ENCODE peak calls at places on chromosomes 5 and 9, in eight cellular contexts. One of them, this sample, is unnamed.

GRCh38 chr5:122639852-122640251 is 135.0 kb upstream of the SNX2 start:
- DNase-seq in LHCN-M2: no peak
- DNase-seq in CD4-positive, alpha-beta memory T cell: no peak
- DNase-seq in uterus: no peak
- DNase-seq in stimulated activated CD4-positive, alpha-beta T cell treated with anti-CD3 and anti-CD28 coated beads, TNF-alpha, amount 100 ng/mL, for 4 hours: no peak
- DNase-seq in astrocyte of the spinal cord: no peak
- DNase-seq in fibroblast of gingiva: no peak
- DNase-seq in AG10803: no peak
- DNase-seq in this sample: no peak

GRCh38 chr5:104913840-104914239 is 1351.3 kb upstream of the NUDT12 start:
- DNase-seq in uterus: no peak
- DNase-seq in AG10803: no peak
- DNase-seq in stimulated activated CD4-positive, alpha-beta T cell treated with anti-CD3 and anti-CD28 coated beads, TNF-alpha, amount 100 ng/mL, for 4 hours: no peak
- DNase-seq in LHCN-M2: no peak
- DNase-seq in fibroblast of gingiva: no peak
- DNase-seq in CD4-positive, alpha-beta memory T cell: no peak
- DNase-seq in astrocyte of the spinal cord: no peak
- DNase-seq in this sample: no peak

GRCh38 chr9:110183208-110184145 is 24.5 kb downstream of the C9orf152 start:
- DNase-seq in fibroblast of gingiva: peak
- DNase-seq in CD4-positive, alpha-beta memory T cell: no peak
- DNase-seq in AG10803: peak
- DNase-seq in LHCN-M2: peak
- DNase-seq in stimulated activated CD4-positive, alpha-beta T cell treated with anti-CD3 and anti-CD28 coated beads, TNF-alpha, amount 100 ng/mL, for 4 hours: no peak
- DNase-seq in uterus: peak
- DNase-seq in astrocyte of the spinal cord: peak
- DNase-seq in this sample: peak

GRCh38 chr9:3468407-3469205 is 57.2 kb downstream of the RFX3 start:
- DNase-seq in CD4-positive, alpha-beta memory T cell: no peak
- DNase-seq in uterus: no peak
- DNase-seq in LHCN-M2: no peak
- DNase-seq in stimulated activated CD4-positive, alpha-beta T cell treated with anti-CD3 and anti-CD28 coated beads, TNF-alpha, amount 100 ng/mL, for 4 hours: no peak
- DNase-seq in fibroblast of gingiva: peak
- DNase-seq in astrocyte of the spinal cord: no peak
- DNase-seq in AG10803: peak
- DNase-seq in this sample: no peak

GRCh38 chr9:121944741-121945191 is 148.3 kb downstream of the TTLL11 start:
- DNase-seq in LHCN-M2: peak
- DNase-seq in fibroblast of gingiva: peak
- DNase-seq in astrocyte of the spinal cord: peak
- DNase-seq in stimulated activated CD4-positive, alpha-beta T cell treated with anti-CD3 and anti-CD28 coated beads, TNF-alpha, amount 100 ng/mL, for 4 hours: no peak
- DNase-seq in AG10803: peak
- DNase-seq in uterus: no peak
- DNase-seq in CD4-positive, alpha-beta memory T cell: no peak
- DNase-seq in this sample: peak

GRCh38 chr9:14313951-14314423 is at the start of gene NFIB:
- DNase-seq in fibroblast of gingiva: peak
- DNase-seq in CD4-positive, alpha-beta memory T cell: no peak
- DNase-seq in astrocyte of the spinal cord: peak
- DNase-seq in uterus: peak
- DNase-seq in AG10803: no peak
- DNase-seq in LHCN-M2: peak
- DNase-seq in stimulated activated CD4-positive, alpha-beta T cell treated with anti-CD3 and anti-CD28 coated beads, TNF-alpha, amount 100 ng/mL, for 4 hours: no peak
- DNase-seq in this sample: no peak

GRCh38 chr5:171271798-171272197 is 37.2 kb upstream of the TLX3 start:
- DNase-seq in astrocyte of the spinal cord: no peak
- DNase-seq in AG10803: no peak
- DNase-seq in LHCN-M2: no peak
- DNase-seq in fibroblast of gingiva: no peak
- DNase-seq in uterus: no peak
- DNase-seq in CD4-positive, alpha-beta memory T cell: no peak
- DNase-seq in stimulated activated CD4-positive, alpha-beta T cell treated with anti-CD3 and anti-CD28 coated beads, TNF-alpha, amount 100 ng/mL, for 4 hours: no peak
- DNase-seq in this sample: no peak

GRCh38 chr5:64505769-64506566 is at the start of gene RGS7BP:
- DNase-seq in fibroblast of gingiva: peak
- DNase-seq in CD4-positive, alpha-beta memory T cell: no peak
- DNase-seq in AG10803: peak
- DNase-seq in uterus: peak
- DNase-seq in LHCN-M2: peak
- DNase-seq in astrocyte of the spinal cord: peak
- DNase-seq in stimulated activated CD4-positive, alpha-beta T cell treated with anti-CD3 and anti-CD28 coated beads, TNF-alpha, amount 100 ng/mL, for 4 hours: no peak
- DNase-seq in this sample: peak

GRCh38 chr9:110579763-110580255 is 268 bp upstream of the SVEP1 start:
- DNase-seq in CD4-positive, alpha-beta memory T cell: no peak
- DNase-seq in astrocyte of the spinal cord: peak
- DNase-seq in uterus: peak
- DNase-seq in AG10803: peak
- DNase-seq in stimulated activated CD4-positive, alpha-beta T cell treated with anti-CD3 and anti-CD28 coated beads, TNF-alpha, amount 100 ng/mL, for 4 hours: no peak
- DNase-seq in fibroblast of gingiva: peak
- DNase-seq in LHCN-M2: peak
- DNase-seq in this sample: peak

GRCh38 chr5:149581931-149582768 is 852 bp downstream of the ARHGEF37 start:
- DNase-seq in LHCN-M2: no peak
- DNase-seq in AG10803: no peak
- DNase-seq in CD4-positive, alpha-beta memory T cell: no peak
- DNase-seq in stimulated activated CD4-positive, alpha-beta T cell treated with anti-CD3 and anti-CD28 coated beads, TNF-alpha, amount 100 ng/mL, for 4 hours: no peak
- DNase-seq in fibroblast of gingiva: no peak
- DNase-seq in astrocyte of the spinal cord: peak
- DNase-seq in uterus: peak
- DNase-seq in this sample: no peak

GRCh38 chr9:31390352-31391025 is 994.0 kb upstream of the ACO1 start:
- DNase-seq in stimulated activated CD4-positive, alpha-beta T cell treated with anti-CD3 and anti-CD28 coated beads, TNF-alpha, amount 100 ng/mL, for 4 hours: no peak
- DNase-seq in fibroblast of gingiva: no peak
- DNase-seq in CD4-positive, alpha-beta memory T cell: no peak
- DNase-seq in LHCN-M2: peak
- DNase-seq in AG10803: no peak
- DNase-seq in uterus: no peak
- DNase-seq in astrocyte of the spinal cord: no peak
- DNase-seq in this sample: no peak

GRCh38 chr5:10689391-10690081 is 71.5 kb downstream of the DAP start:
- DNase-seq in astrocyte of the spinal cord: no peak
- DNase-seq in LHCN-M2: peak
- DNase-seq in fibroblast of gingiva: peak
- DNase-seq in CD4-positive, alpha-beta memory T cell: no peak
- DNase-seq in AG10803: peak
- DNase-seq in uterus: no peak
- DNase-seq in stimulated activated CD4-positive, alpha-beta T cell treated with anti-CD3 and anti-CD28 coated beads, TNF-alpha, amount 100 ng/mL, for 4 hours: no peak
- DNase-seq in this sample: peak

GRCh38 chr5:1959911-1960581 is 77.3 kb upstream of the IRX4 start:
- DNase-seq in fibroblast of gingiva: no peak
- DNase-seq in AG10803: no peak
- DNase-seq in astrocyte of the spinal cord: no peak
- DNase-seq in LHCN-M2: no peak
- DNase-seq in stimulated activated CD4-positive, alpha-beta T cell treated with anti-CD3 and anti-CD28 coated beads, TNF-alpha, amount 100 ng/mL, for 4 hours: no peak
- DNase-seq in uterus: no peak
- DNase-seq in CD4-positive, alpha-beta memory T cell: no peak
- DNase-seq in this sample: no peak

GRCh38 chr5:124866355-124867063 is 120.1 kb upstream of the ZNF608 start:
- DNase-seq in AG10803: peak
- DNase-seq in stimulated activated CD4-positive, alpha-beta T cell treated with anti-CD3 and anti-CD28 coated beads, TNF-alpha, amount 100 ng/mL, for 4 hours: no peak
- DNase-seq in LHCN-M2: peak
- DNase-seq in fibroblast of gingiva: no peak
- DNase-seq in CD4-positive, alpha-beta memory T cell: no peak
- DNase-seq in uterus: peak
- DNase-seq in astrocyte of the spinal cord: no peak
- DNase-seq in this sample: no peak

GRCh38 chr5:151456321-151456940 is 9.0 kb downstream of the SLC36A1 start:
- DNase-seq in AG10803: no peak
- DNase-seq in LHCN-M2: no peak
- DNase-seq in fibroblast of gingiva: no peak
- DNase-seq in uterus: no peak
- DNase-seq in CD4-positive, alpha-beta memory T cell: no peak
- DNase-seq in astrocyte of the spinal cord: no peak
- DNase-seq in stimulated activated CD4-positive, alpha-beta T cell treated with anti-CD3 and anti-CD28 coated beads, TNF-alpha, amount 100 ng/mL, for 4 hours: no peak
- DNase-seq in this sample: no peak

GRCh38 chr9:77488439-77489126 is 159.5 kb downstream of the GNA14 start:
- DNase-seq in uterus: no peak
- DNase-seq in stimulated activated CD4-positive, alpha-beta T cell treated with anti-CD3 and anti-CD28 coated beads, TNF-alpha, amount 100 ng/mL, for 4 hours: no peak
- DNase-seq in AG10803: peak
- DNase-seq in CD4-positive, alpha-beta memory T cell: no peak
- DNase-seq in fibroblast of gingiva: peak
- DNase-seq in LHCN-M2: peak
- DNase-seq in astrocyte of the spinal cord: peak
- DNase-seq in this sample: peak

GRCh38 chr5:64977779-64978178 is 209.0 kb downstream of the CWC27 start:
- DNase-seq in AG10803: peak
- DNase-seq in LHCN-M2: peak
- DNase-seq in fibroblast of gingiva: peak
- DNase-seq in astrocyte of the spinal cord: no peak
- DNase-seq in stimulated activated CD4-positive, alpha-beta T cell treated with anti-CD3 and anti-CD28 coated beads, TNF-alpha, amount 100 ng/mL, for 4 hours: no peak
- DNase-seq in uterus: peak
- DNase-seq in CD4-positive, alpha-beta memory T cell: no peak
- DNase-seq in this sample: peak

GRCh38 chr5:177371705-177372533 is 12.3 kb upstream of the SLC34A1 start:
- DNase-seq in AG10803: no peak
- DNase-seq in astrocyte of the spinal cord: no peak
- DNase-seq in CD4-positive, alpha-beta memory T cell: peak
- DNase-seq in LHCN-M2: no peak
- DNase-seq in stimulated activated CD4-positive, alpha-beta T cell treated with anti-CD3 and anti-CD28 coated beads, TNF-alpha, amount 100 ng/mL, for 4 hours: no peak
- DNase-seq in uterus: no peak
- DNase-seq in fibroblast of gingiva: no peak
- DNase-seq in this sample: no peak

GRCh38 chr9:88388886-88389617 is 808 bp downstream of the SPIN1 start:
- DNase-seq in LHCN-M2: peak
- DNase-seq in astrocyte of the spinal cord: peak
- DNase-seq in CD4-positive, alpha-beta memory T cell: no peak
- DNase-seq in stimulated activated CD4-positive, alpha-beta T cell treated with anti-CD3 and anti-CD28 coated beads, TNF-alpha, amount 100 ng/mL, for 4 hours: peak
- DNase-seq in fibroblast of gingiva: peak
- DNase-seq in uterus: peak
- DNase-seq in AG10803: peak
- DNase-seq in this sample: peak

GRCh38 chr9:34451135-34451534 is 7.2 kb downstream of the FAM219A start:
- DNase-seq in stimulated activated CD4-positive, alpha-beta T cell treated with anti-CD3 and anti-CD28 coated beads, TNF-alpha, amount 100 ng/mL, for 4 hours: no peak
- DNase-seq in LHCN-M2: no peak
- DNase-seq in CD4-positive, alpha-beta memory T cell: no peak
- DNase-seq in AG10803: no peak
- DNase-seq in astrocyte of the spinal cord: no peak
- DNase-seq in fibroblast of gingiva: no peak
- DNase-seq in uterus: no peak
- DNase-seq in this sample: no peak

GRCh38 chr5:95822408-95823240 is at the start of gene GLRX:
- DNase-seq in LHCN-M2: peak
- DNase-seq in astrocyte of the spinal cord: peak
- DNase-seq in AG10803: peak
- DNase-seq in stimulated activated CD4-positive, alpha-beta T cell treated with anti-CD3 and anti-CD28 coated beads, TNF-alpha, amount 100 ng/mL, for 4 hours: no peak
- DNase-seq in uterus: peak
- DNase-seq in fibroblast of gingiva: peak
- DNase-seq in CD4-positive, alpha-beta memory T cell: peak
- DNase-seq in this sample: peak

GRCh38 chr9:116156621-116157314 is 3.2 kb downstream of the PAPPA start:
- DNase-seq in fibroblast of gingiva: peak
- DNase-seq in LHCN-M2: peak
- DNase-seq in astrocyte of the spinal cord: peak
- DNase-seq in stimulated activated CD4-positive, alpha-beta T cell treated with anti-CD3 and anti-CD28 coated beads, TNF-alpha, amount 100 ng/mL, for 4 hours: no peak
- DNase-seq in AG10803: peak
- DNase-seq in uterus: peak
- DNase-seq in CD4-positive, alpha-beta memory T cell: no peak
- DNase-seq in this sample: peak

GRCh38 chr9:19379697-19380046 is 364 bp downstream of the RPS6 start:
- DNase-seq in CD4-positive, alpha-beta memory T cell: peak
- DNase-seq in LHCN-M2: peak
- DNase-seq in AG10803: peak
- DNase-seq in fibroblast of gingiva: no peak
- DNase-seq in astrocyte of the spinal cord: no peak
- DNase-seq in stimulated activated CD4-positive, alpha-beta T cell treated with anti-CD3 and anti-CD28 coated beads, TNF-alpha, amount 100 ng/mL, for 4 hours: no peak
- DNase-seq in uterus: no peak
- DNase-seq in this sample: peak

GRCh38 chr9:20606637-20607036 is 15.7 kb downstream of the MLLT3 start:
- DNase-seq in LHCN-M2: no peak
- DNase-seq in CD4-positive, alpha-beta memory T cell: no peak
- DNase-seq in uterus: peak
- DNase-seq in AG10803: no peak
- DNase-seq in astrocyte of the spinal cord: no peak
- DNase-seq in fibroblast of gingiva: no peak
- DNase-seq in stimulated activated CD4-positive, alpha-beta T cell treated with anti-CD3 and anti-CD28 coated beads, TNF-alpha, amount 100 ng/mL, for 4 hours: no peak
- DNase-seq in this sample: no peak

This sample was measured in HCEC 1CT.